ENCODE peak calls at places on chromosomes 13 and 19, in four cellular contexts. One of them, this sample, is unnamed.

GRCh38 chr13:40631605-40632004 is 34.8 kb downstream of the FOXO1 start:
- DNase-seq in ascending aorta: no peak
- DNase-seq in CD4-positive, alpha-beta T cell: no peak
- DNase-seq in uterus: no peak
- DNase-seq in this sample: no peak

GRCh38 chr19:10037809-10038208 is 24.5 kb downstream of the RDH8 start:
- DNase-seq in ascending aorta: no peak
- DNase-seq in CD4-positive, alpha-beta T cell: no peak
- DNase-seq in uterus: no peak
- DNase-seq in this sample: no peak

GRCh38 chr19:38317104-38317612 is 1.4 kb upstream of the YIF1B start:
- DNase-seq in ascending aorta: no peak
- DNase-seq in CD4-positive, alpha-beta T cell: no peak
- DNase-seq in uterus: no peak
- DNase-seq in this sample: no peak

GRCh38 chr13:29583073-29583785 is 12.3 kb downstream of the SLC7A1 start:
- DNase-seq in ascending aorta: no peak
- DNase-seq in CD4-positive, alpha-beta T cell: no peak
- DNase-seq in uterus: no peak
- DNase-seq in this sample: no peak

GRCh38 chr13:102812616-102813287 is 13.8 kb downstream of the BIVM start:
- DNase-seq in ascending aorta: no peak
- DNase-seq in CD4-positive, alpha-beta T cell: no peak
- DNase-seq in uterus: no peak
- DNase-seq in this sample: no peak

GRCh38 chr19:18773682-18774081 is 17.4 kb downstream of the COMP start:
- DNase-seq in ascending aorta: no peak
- DNase-seq in CD4-positive, alpha-beta T cell: no peak
- DNase-seq in uterus: no peak
- DNase-seq in this sample: no peak

GRCh38 chr19:8333771-8334457 is 9.1 kb downstream of the KANK3 start:
- DNase-seq in ascending aorta: no peak
- DNase-seq in CD4-positive, alpha-beta T cell: no peak
- DNase-seq in uterus: no peak
- DNase-seq in this sample: no peak

GRCh38 chr19:38265213-38265861 is 964 bp downstream of the SPINT2 start:
- DNase-seq in ascending aorta: peak; percentile 25
- DNase-seq in CD4-positive, alpha-beta T cell: no peak
- DNase-seq in uterus: no peak
- DNase-seq in this sample: no peak

GRCh38 chr19:3359850-3360493 is 6.4 kb upstream of the NFIC start:
- DNase-seq in ascending aorta: no peak
- DNase-seq in CD4-positive, alpha-beta T cell: no peak
- DNase-seq in uterus: no peak
- DNase-seq in this sample: no peak

GRCh38 chr19:8311461-8312260 is 3.5 kb upstream of the CD320 start:
- DNase-seq in ascending aorta: no peak
- DNase-seq in CD4-positive, alpha-beta T cell: no peak
- DNase-seq in uterus: no peak
- DNase-seq in this sample: peak; percentile 68

GRCh38 chr19:3270908-3271307 is 46.4 kb downstream of the CELF5 start:
- DNase-seq in ascending aorta: no peak
- DNase-seq in CD4-positive, alpha-beta T cell: peak; percentile 61
- DNase-seq in uterus: no peak
- DNase-seq in this sample: no peak

GRCh38 chr13:37306778-37307544 is 201.5 kb upstream of the CSNK1A1L start:
- DNase-seq in ascending aorta: no peak
- DNase-seq in CD4-positive, alpha-beta T cell: no peak
- DNase-seq in uterus: no peak
- DNase-seq in this sample: no peak

GRCh38 chr19:13537454-13537853 is 31.2 kb upstream of the CACNA1A start:
- DNase-seq in ascending aorta: no peak
- DNase-seq in CD4-positive, alpha-beta T cell: no peak
- DNase-seq in uterus: no peak
- DNase-seq in this sample: no peak

GRCh38 chr13:29905845-29906244 is 55.4 kb upstream of the UBL3 start:
- DNase-seq in ascending aorta: no peak
- DNase-seq in CD4-positive, alpha-beta T cell: no peak
- DNase-seq in uterus: no peak
- DNase-seq in this sample: peak; percentile 41

GRCh38 chr19:1871630-1872029 is 8.3 kb upstream of the KLF16 start:
- DNase-seq in ascending aorta: no peak
- DNase-seq in CD4-positive, alpha-beta T cell: no peak
- DNase-seq in uterus: no peak
- DNase-seq in this sample: no peak

GRCh38 chr19:38252935-38253691 is 3.1 kb downstream of the PPP1R14A start:
- DNase-seq in ascending aorta: peak; percentile 18
- DNase-seq in CD4-positive, alpha-beta T cell: no peak
- DNase-seq in uterus: peak; percentile 61
- DNase-seq in this sample: peak; percentile 51

GRCh38 chr19:31289381-31289880 is 59.8 kb downstream of the TSHZ3 start:
- DNase-seq in ascending aorta: no peak
- DNase-seq in CD4-positive, alpha-beta T cell: no peak
- DNase-seq in uterus: no peak
- DNase-seq in this sample: no peak

GRCh38 chr19:10817291-10818038 is 18.5 kb downstream of the TMED1 start:
- DNase-seq in ascending aorta: peak; percentile 42
- DNase-seq in CD4-positive, alpha-beta T cell: no peak
- DNase-seq in uterus: peak; percentile 86
- DNase-seq in this sample: peak; percentile 88

GRCh38 chr19:3699071-3699740 is 1.1 kb downstream of the PIP5K1C start:
- DNase-seq in ascending aorta: no peak
- DNase-seq in CD4-positive, alpha-beta T cell: no peak
- DNase-seq in uterus: peak; percentile 46
- DNase-seq in this sample: peak; percentile 83

GRCh38 chr19:19661141-19661674 is 2.3 kb downstream of the ATP13A1 start:
- DNase-seq in ascending aorta: no peak
- DNase-seq in CD4-positive, alpha-beta T cell: no peak
- DNase-seq in uterus: no peak
- DNase-seq in this sample: no peak

GRCh38 chr19:18562086-18562485 is 4.4 kb downstream of the KXD1 start:
- DNase-seq in ascending aorta: peak; percentile 35
- DNase-seq in CD4-positive, alpha-beta T cell: no peak
- DNase-seq in uterus: no peak
- DNase-seq in this sample: peak; percentile 69

GRCh38 chr19:3723883-3724282 is 15.7 kb downstream of the TJP3 start:
- DNase-seq in ascending aorta: no peak
- DNase-seq in CD4-positive, alpha-beta T cell: no peak
- DNase-seq in uterus: no peak
- DNase-seq in this sample: no peak

GRCh38 chr13:19957320-19958118 is 1.0 kb upstream of the ZMYM2 start:
- DNase-seq in ascending aorta: peak; percentile 38
- DNase-seq in CD4-positive, alpha-beta T cell: peak; percentile 87
- DNase-seq in uterus: peak; percentile 76
- DNase-seq in this sample: peak; percentile 79

GRCh38 chr19:37983916-37984315 is 76.9 kb downstream of the SIPA1L3 start:
- DNase-seq in ascending aorta: no peak
- DNase-seq in CD4-positive, alpha-beta T cell: no peak
- DNase-seq in uterus: no peak
- DNase-seq in this sample: no peak

GRCh38 chr19:40584007-40584406 is 7.3 kb downstream of the SHKBP1 start:
- DNase-seq in ascending aorta: no peak
- DNase-seq in CD4-positive, alpha-beta T cell: no peak
- DNase-seq in uterus: no peak
- DNase-seq in this sample: no peak

GRCh38 chr13:101416181-101417042 is at the start of gene NALCN:
- DNase-seq in ascending aorta: no peak
- DNase-seq in CD4-positive, alpha-beta T cell: no peak
- DNase-seq in uterus: no peak
- DNase-seq in this sample: peak; percentile 70

GRCh38 chr19:39297931-39298634 is 1.9 kb downstream of the IFNL1 start:
- DNase-seq in ascending aorta: no peak
- DNase-seq in CD4-positive, alpha-beta T cell: peak; percentile 37
- DNase-seq in uterus: no peak
- DNase-seq in this sample: peak; percentile 45

GRCh38 chr13:49791753-49792549 is 531 bp downstream of the KPNA3 start:
- DNase-seq in ascending aorta: no peak
- DNase-seq in CD4-positive, alpha-beta T cell: peak; percentile 26
- DNase-seq in uterus: peak; percentile 45
- DNase-seq in this sample: peak; percentile 71

GRCh38 chr19:3338541-3339181 is 27.7 kb upstream of the NFIC start:
- DNase-seq in ascending aorta: no peak
- DNase-seq in CD4-positive, alpha-beta T cell: peak; percentile 69
- DNase-seq in uterus: peak; percentile 37
- DNase-seq in this sample: peak; percentile 93

GRCh38 chr19:1175020-1175419 is 952 bp upstream of the SBNO2 start:
- DNase-seq in ascending aorta: no peak
- DNase-seq in CD4-positive, alpha-beta T cell: no peak
- DNase-seq in uterus: no peak
- DNase-seq in this sample: no peak

GRCh38 chr19:42412223-42412622 is 15.0 kb downstream of the LIPE start:
- DNase-seq in ascending aorta: no peak
- DNase-seq in CD4-positive, alpha-beta T cell: no peak
- DNase-seq in uterus: no peak
- DNase-seq in this sample: no peak

GRCh38 chr13:79128158-79128557 is 277.9 kb downstream of the RBM26 start:
- DNase-seq in ascending aorta: no peak
- DNase-seq in CD4-positive, alpha-beta T cell: no peak
- DNase-seq in uterus: no peak
- DNase-seq in this sample: no peak

GRCh38 chr13:51478418-51479198 is 25.8 kb upstream of the INTS6 start:
- DNase-seq in ascending aorta: no peak
- DNase-seq in CD4-positive, alpha-beta T cell: no peak
- DNase-seq in uterus: no peak
- DNase-seq in this sample: no peak

GRCh38 chr13:26618726-26619125 is 61.2 kb downstream of the WASF3 start:
- DNase-seq in ascending aorta: no peak
- DNase-seq in CD4-positive, alpha-beta T cell: no peak
- DNase-seq in uterus: no peak
- DNase-seq in this sample: no peak

GRCh38 chr13:20721454-20722357 is 18.2 kb downstream of the IL17D start:
- DNase-seq in ascending aorta: no peak
- DNase-seq in CD4-positive, alpha-beta T cell: no peak
- DNase-seq in uterus: peak; percentile 39
- DNase-seq in this sample: peak; percentile 69

GRCh38 chr13:112767506-112768471 is 78.0 kb downstream of the ATP11A start:
- DNase-seq in ascending aorta: no peak
- DNase-seq in CD4-positive, alpha-beta T cell: no peak
- DNase-seq in uterus: no peak
- DNase-seq in this sample: peak; percentile 75

GRCh38 chr13:91247768-91248167 is 99.7 kb upstream of the MIR17HG start:
- DNase-seq in ascending aorta: no peak
- DNase-seq in CD4-positive, alpha-beta T cell: no peak
- DNase-seq in uterus: no peak
- DNase-seq in this sample: no peak

GRCh38 chr13:34155931-34156607 is 338.1 kb downstream of the RFC3 start:
- DNase-seq in ascending aorta: no peak
- DNase-seq in CD4-positive, alpha-beta T cell: no peak
- DNase-seq in uterus: no peak
- DNase-seq in this sample: no peak

GRCh38 chr13:33577037-33577436 is 240.9 kb upstream of the RFC3 start:
- DNase-seq in ascending aorta: no peak
- DNase-seq in CD4-positive, alpha-beta T cell: no peak
- DNase-seq in uterus: no peak
- DNase-seq in this sample: no peak

DNA sequence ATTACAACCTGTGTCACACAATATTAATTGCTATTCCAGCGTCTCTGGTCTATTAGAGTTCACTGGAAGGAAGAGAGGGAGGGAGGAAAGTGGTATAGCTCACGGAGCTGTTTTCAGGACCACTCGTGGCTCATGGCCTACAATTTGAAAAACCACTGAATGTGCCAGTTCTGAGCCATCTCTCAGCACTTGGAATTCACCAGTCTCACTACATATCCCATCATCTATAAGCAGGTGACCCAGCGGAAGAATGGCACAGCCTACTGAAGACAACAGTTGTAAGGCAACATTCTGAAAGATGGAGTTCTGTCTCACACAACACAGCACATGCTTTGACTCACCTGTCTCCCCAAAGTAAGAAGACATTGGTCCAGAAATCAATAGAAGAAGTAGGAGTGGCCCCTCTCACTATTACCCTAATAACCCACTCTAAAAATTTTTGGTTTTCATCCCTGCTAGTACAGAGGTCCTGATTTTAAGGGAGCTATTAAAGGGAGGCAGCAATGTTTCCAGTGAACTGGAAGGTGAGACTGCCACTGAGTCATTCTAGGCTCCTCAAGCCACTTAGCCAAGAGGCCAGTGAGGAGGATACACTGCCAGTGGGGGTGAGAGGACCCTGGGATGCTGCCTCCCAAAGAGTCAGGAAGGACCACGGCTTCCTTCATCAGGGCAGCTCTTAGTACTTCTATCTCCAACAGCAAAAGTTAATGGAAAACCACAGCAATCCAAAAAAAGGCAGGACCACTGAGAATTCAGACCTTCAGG is 50.0 kb upstream of the DOCK9 start:
- DNase-seq in ascending aorta: no peak
- DNase-seq in CD4-positive, alpha-beta T cell: no peak
- DNase-seq in uterus: no peak
- DNase-seq in this sample: no peak
- H3K27me3 ChIP-seq in ascending aorta: no peaks in the 10 kb centered on the region
- H3K27me3 ChIP-seq in CD4-positive, alpha-beta T cell: no peaks in the 10 kb centered on the region
- H3K27me3 ChIP-seq in uterus: no peaks in the 10 kb centered on the region
- H3K27me3 ChIP-seq in this sample: no peaks in the 10 kb centered on the region

GRCh38 chr19:55279773-55280643 is at the start of gene HSPBP1:
- DNase-seq in ascending aorta: peak; percentile 85
- DNase-seq in CD4-positive, alpha-beta T cell: peak; percentile 95
- DNase-seq in uterus: peak; percentile 95
- DNase-seq in this sample: peak; percentile 95
- H3K27me3 ChIP-seq in ascending aorta: no peaks in the 10 kb centered on the region
- H3K27me3 ChIP-seq in CD4-positive, alpha-beta T cell: no peaks in the 10 kb centered on the region
- H3K27me3 ChIP-seq in uterus: no peaks in the 10 kb centered on the region
- H3K27me3 ChIP-seq in this sample: no peaks in the 10 kb centered on the region

GRCh38 chr19:50717891-50718254 is 1.7 kb downstream of the SHANK1 start:
- DNase-seq in ascending aorta: no peak
- DNase-seq in CD4-positive, alpha-beta T cell: no peak
- DNase-seq in uterus: no peak
- DNase-seq in this sample: no peak
- H3K27me3 ChIP-seq in ascending aorta: peaks cover 15% of the 10 kb centered on the region
- H3K27me3 ChIP-seq in CD4-positive, alpha-beta T cell: peaks cover 69% of the 10 kb centered on the region
- H3K27me3 ChIP-seq in uterus: no peaks in the 10 kb centered on the region
- H3K27me3 ChIP-seq in this sample: no peaks in the 10 kb centered on the region

GRCh38 chr13:111625526-111626315 is 305.3 kb downstream of the TEX29 start:
- DNase-seq in ascending aorta: no peak
- DNase-seq in CD4-positive, alpha-beta T cell: no peak
- DNase-seq in uterus: no peak
- DNase-seq in this sample: no peak

GRCh38 chr13:111621164-111621563 is 300.7 kb downstream of the TEX29 start:
- DNase-seq in ascending aorta: no peak
- DNase-seq in CD4-positive, alpha-beta T cell: no peak
- DNase-seq in uterus: no peak
- DNase-seq in this sample: no peak

GRCh38 chr13:111622051-111622531 is 301.6 kb downstream of the TEX29 start:
- DNase-seq in ascending aorta: no peak
- DNase-seq in CD4-positive, alpha-beta T cell: no peak
- DNase-seq in uterus: no peak
- DNase-seq in this sample: no peak

GRCh38 chr13:111623743-111624505 is 303.5 kb downstream of the TEX29 start:
- DNase-seq in ascending aorta: no peak
- DNase-seq in CD4-positive, alpha-beta T cell: no peak
- DNase-seq in uterus: no peak
- DNase-seq in this sample: no peak

GRCh38 chr13:111623170-111623569 is 302.7 kb downstream of the TEX29 start:
- DNase-seq in ascending aorta: no peak
- DNase-seq in CD4-positive, alpha-beta T cell: no peak
- DNase-seq in uterus: no peak
- DNase-seq in this sample: no peak
- H3K27me3 ChIP-seq in ascending aorta: no peaks in the 10 kb centered on the region
- H3K27me3 ChIP-seq in CD4-positive, alpha-beta T cell: no peaks in the 10 kb centered on the region
- H3K27me3 ChIP-seq in uterus: no peaks in the 10 kb centered on the region
- H3K27me3 ChIP-seq in this sample: peaks cover 22% of the 10 kb centered on the region

GRCh38 chr13:44184740-44185139 is 188.9 kb upstream of the SERP2 start:
- DNase-seq in ascending aorta: no peak
- DNase-seq in CD4-positive, alpha-beta T cell: no peak
- DNase-seq in uterus: no peak
- DNase-seq in this sample: no peak
- H3K27me3 ChIP-seq in ascending aorta: no peaks in the 10 kb centered on the region
- H3K27me3 ChIP-seq in CD4-positive, alpha-beta T cell: no peaks in the 10 kb centered on the region
- H3K27me3 ChIP-seq in uterus: no peaks in the 10 kb centered on the region
- H3K27me3 ChIP-seq in this sample: no peaks in the 10 kb centered on the region

This sample was measured in tibial artery.